ENCODE peak calls at places on chromosomes 3 and 15, in five cellular contexts. One of them, this sample, is unnamed.

GRCh38 chr15:75200765-75201608 is 695 bp upstream of the C15orf39 start:
- DNase-seq in endodermal cell: peak; percentile 90
- DNase-seq in spleen: peak; percentile 87
- DNase-seq in left ventricle myocardium inferior: no peak
- DNase-seq in fibroblast of lung: peak; percentile 23
- DNase-seq in this sample: peak; percentile 74

GRCh38 chr3:50299929-50300680 is 900 bp upstream of the HYAL3 start:
- DNase-seq in endodermal cell: peak; percentile 55
- DNase-seq in fibroblast of lung: no peak
- DNase-seq in spleen: peak; percentile 87
- DNase-seq in left ventricle myocardium inferior: peak; percentile 24
- DNase-seq in this sample: no peak

GRCh38 chr3:191518861-191519260 is 57.9 kb downstream of the PYDC2 start:
- DNase-seq in endodermal cell: no peak
- DNase-seq in spleen: no peak
- DNase-seq in left ventricle myocardium inferior: no peak
- DNase-seq in fibroblast of lung: no peak
- DNase-seq in this sample: no peak

GRCh38 chr3:133930341-133930933 is 34.8 kb upstream of the RAB6B start:
- DNase-seq in left ventricle myocardium inferior: no peak
- DNase-seq in spleen: peak; percentile 17
- DNase-seq in endodermal cell: peak; percentile 59
- DNase-seq in fibroblast of lung: peak; percentile 90
- DNase-seq in this sample: no peak

GRCh38 chr15:43920815-43921214 is 94.0 kb downstream of the WDR76 start:
- DNase-seq in endodermal cell: peak; percentile 60
- DNase-seq in left ventricle myocardium inferior: no peak
- DNase-seq in spleen: peak; percentile 17
- DNase-seq in fibroblast of lung: peak; percentile 14
- DNase-seq in this sample: no peak

GRCh38 chr3:12449889-12450682 is 34.2 kb upstream of the TSEN2 start:
- DNase-seq in spleen: peak; percentile 12
- DNase-seq in endodermal cell: no peak
- DNase-seq in left ventricle myocardium inferior: no peak
- DNase-seq in fibroblast of lung: no peak
- DNase-seq in this sample: no peak

GRCh38 chr3:149765762-149766334 is 13.6 kb upstream of the COMMD2 start:
- DNase-seq in spleen: no peak
- DNase-seq in endodermal cell: no peak
- DNase-seq in left ventricle myocardium inferior: no peak
- DNase-seq in fibroblast of lung: peak; percentile 67
- DNase-seq in this sample: peak; percentile 52

GRCh38 chr3:127676456-127676855 is 3.7 kb downstream of the ABTB1 start:
- DNase-seq in endodermal cell: peak; percentile 20
- DNase-seq in left ventricle myocardium inferior: no peak
- DNase-seq in fibroblast of lung: no peak
- DNase-seq in spleen: peak; percentile 76
- DNase-seq in this sample: no peak

GRCh38 chr3:140953028-140953960 is 11.7 kb downstream of the SLC25A36 start:
- DNase-seq in left ventricle myocardium inferior: no peak
- DNase-seq in endodermal cell: no peak
- DNase-seq in spleen: no peak
- DNase-seq in fibroblast of lung: peak; percentile 69
- DNase-seq in this sample: no peak

GRCh38 chr15:26242565-26242964 is 379.4 kb upstream of the ATP10A start:
- DNase-seq in left ventricle myocardium inferior: no peak
- DNase-seq in fibroblast of lung: no peak
- DNase-seq in endodermal cell: peak; percentile 57
- DNase-seq in spleen: no peak
- DNase-seq in this sample: no peak

GRCh38 chr15:30923429-30923828 is 19.7 kb downstream of the FAN1 start:
- DNase-seq in endodermal cell: no peak
- DNase-seq in left ventricle myocardium inferior: peak; percentile 47
- DNase-seq in fibroblast of lung: no peak
- DNase-seq in spleen: no peak
- DNase-seq in this sample: no peak

GRCh38 chr3:140113983-140114923 is 179.3 kb downstream of the CLSTN2 start:
- DNase-seq in left ventricle myocardium inferior: no peak
- DNase-seq in fibroblast of lung: no peak
- DNase-seq in endodermal cell: no peak
- DNase-seq in spleen: no peak
- DNase-seq in this sample: no peak

GRCh38 chr3:141379250-141379872 is 11.1 kb downstream of the ZBTB38 start:
- DNase-seq in fibroblast of lung: no peak
- DNase-seq in spleen: no peak
- DNase-seq in left ventricle myocardium inferior: no peak
- DNase-seq in endodermal cell: no peak
- DNase-seq in this sample: no peak

GRCh38 chr15:35362195-35362829 is 183.7 kb downstream of the DPH6 start:
- DNase-seq in fibroblast of lung: no peak
- DNase-seq in left ventricle myocardium inferior: no peak
- DNase-seq in spleen: no peak
- DNase-seq in endodermal cell: no peak
- DNase-seq in this sample: no peak

GRCh38 chr3:9916734-9917680 is at the start of gene IL17RC:
- DNase-seq in spleen: peak; percentile 90
- DNase-seq in endodermal cell: peak; percentile 96
- DNase-seq in left ventricle myocardium inferior: peak; percentile 87
- DNase-seq in fibroblast of lung: peak; percentile 82
- DNase-seq in this sample: peak; percentile 82

GRCh38 chr3:129485681-129486056 is 42.8 kb upstream of the RHO start:
- DNase-seq in spleen: peak; percentile 85
- DNase-seq in fibroblast of lung: peak; percentile 100
- DNase-seq in endodermal cell: no peak
- DNase-seq in left ventricle myocardium inferior: peak; percentile 72
- DNase-seq in this sample: peak; percentile 91

GRCh38 chr3:125148836-125149235 is 63.7 kb downstream of the SLC12A8 start:
- DNase-seq in endodermal cell: peak; percentile 60
- DNase-seq in fibroblast of lung: peak; percentile 59
- DNase-seq in spleen: peak; percentile 91
- DNase-seq in left ventricle myocardium inferior: peak; percentile 67
- DNase-seq in this sample: no peak

GRCh38 chr3:115151921-115152320 is 4.8 kb upstream of the ZBTB20 start:
- DNase-seq in spleen: no peak
- DNase-seq in endodermal cell: no peak
- DNase-seq in fibroblast of lung: no peak
- DNase-seq in left ventricle myocardium inferior: no peak
- DNase-seq in this sample: no peak

GRCh38 chr3:126472277-126473006 is 3.2 kb downstream of the ZXDC start:
- DNase-seq in spleen: peak; percentile 89
- DNase-seq in endodermal cell: no peak
- DNase-seq in fibroblast of lung: peak; percentile 81
- DNase-seq in left ventricle myocardium inferior: peak; percentile 39
- DNase-seq in this sample: no peak

GRCh38 chr15:39479916-39480315 is 101.0 kb upstream of the THBS1 start:
- DNase-seq in fibroblast of lung: peak; percentile 51
- DNase-seq in spleen: no peak
- DNase-seq in left ventricle myocardium inferior: no peak
- DNase-seq in endodermal cell: no peak
- DNase-seq in this sample: no peak

GRCh38 chr15:51382787-51383186 is 41.3 kb downstream of the GLDN start:
- DNase-seq in endodermal cell: peak; percentile 86
- DNase-seq in fibroblast of lung: peak; percentile 61
- DNase-seq in left ventricle myocardium inferior: no peak
- DNase-seq in spleen: no peak
- DNase-seq in this sample: peak; percentile 36

GRCh38 chr3:186760141-186760813 is 23.1 kb upstream of the EIF4A2 start:
- DNase-seq in spleen: no peak
- DNase-seq in endodermal cell: no peak
- DNase-seq in left ventricle myocardium inferior: no peak
- DNase-seq in fibroblast of lung: no peak
- DNase-seq in this sample: no peak

GRCh38 chr15:39925112-39925830 is 5.2 kb upstream of the GPR176 start:
- DNase-seq in left ventricle myocardium inferior: no peak
- DNase-seq in fibroblast of lung: peak; percentile 28
- DNase-seq in endodermal cell: no peak
- DNase-seq in spleen: no peak
- DNase-seq in this sample: no peak

GRCh38 chr15:80527406-80527805 is 123.2 kb downstream of the ARNT2 start:
- DNase-seq in spleen: no peak
- DNase-seq in endodermal cell: no peak
- DNase-seq in left ventricle myocardium inferior: no peak
- DNase-seq in fibroblast of lung: no peak
- DNase-seq in this sample: no peak

GRCh38 chr3:33991673-33992072 is 193.2 kb downstream of the PDCD6IP start:
- DNase-seq in fibroblast of lung: no peak
- DNase-seq in left ventricle myocardium inferior: no peak
- DNase-seq in endodermal cell: no peak
- DNase-seq in spleen: no peak
- DNase-seq in this sample: no peak

GRCh38 chr3:4351164-4351855 is 48.1 kb downstream of the SETMAR start:
- DNase-seq in fibroblast of lung: peak; percentile 37
- DNase-seq in spleen: no peak
- DNase-seq in endodermal cell: no peak
- DNase-seq in left ventricle myocardium inferior: no peak
- DNase-seq in this sample: no peak

GRCh38 chr3:4351872-4352271 is 48.7 kb downstream of the SETMAR start:
- DNase-seq in endodermal cell: no peak
- DNase-seq in left ventricle myocardium inferior: no peak
- DNase-seq in fibroblast of lung: no peak
- DNase-seq in spleen: no peak
- DNase-seq in this sample: no peak

GRCh38 chr3:4356225-4356540 is 53.0 kb downstream of the SETMAR start:
- DNase-seq in fibroblast of lung: no peak
- DNase-seq in endodermal cell: no peak
- DNase-seq in left ventricle myocardium inferior: no peak
- DNase-seq in spleen: no peak
- DNase-seq in this sample: no peak

GRCh38 chr3:4355401-4356224 is 52.4 kb downstream of the SETMAR start:
- DNase-seq in left ventricle myocardium inferior: peak; percentile 59
- DNase-seq in endodermal cell: no peak
- DNase-seq in fibroblast of lung: peak; percentile 18
- DNase-seq in spleen: no peak
- DNase-seq in this sample: no peak

DNA sequence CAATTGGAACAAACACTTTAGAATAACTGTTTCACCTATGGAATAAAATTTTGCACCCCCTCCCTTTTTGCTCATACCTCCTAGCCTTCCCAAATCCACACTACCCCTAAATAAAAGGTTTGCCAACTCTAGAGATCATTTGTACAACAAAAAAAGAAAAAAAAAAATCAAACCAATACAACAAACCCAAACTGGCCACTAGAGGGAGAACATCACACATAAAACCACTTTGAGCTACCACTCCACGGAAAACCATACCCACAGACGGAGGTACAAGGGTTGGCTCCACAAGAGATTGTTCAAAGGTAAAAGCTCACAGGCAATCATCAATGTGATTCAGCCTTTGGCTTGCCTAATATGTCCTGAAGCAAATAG is 47.6 kb downstream of the SETMAR start:
- DNase-seq in endodermal cell: no peak
- DNase-seq in spleen: no peak
- DNase-seq in fibroblast of lung: peak; percentile 83
- DNase-seq in left ventricle myocardium inferior: no peak
- DNase-seq in this sample: no peak
- H3K27ac ChIP-seq in endodermal cell: no peak overlapping the region
- H3K27ac ChIP-seq in spleen: peak overlapping the region; percentile 3
- H3K27ac ChIP-seq in fibroblast of lung: peak overlapping the region; percentile 62
- H3K27ac ChIP-seq in left ventricle myocardium inferior: peak overlapping the region; percentile 72
- H3K27ac ChIP-seq in this sample: peak overlapping the region; percentile 48

GRCh38 chr3:48222616-48223513 is at the start of gene CAMP:
- DNase-seq in fibroblast of lung: peak; percentile 36
- DNase-seq in spleen: peak; percentile 94
- DNase-seq in endodermal cell: no peak
- DNase-seq in left ventricle myocardium inferior: peak; percentile 72
- DNase-seq in this sample: no peak

GRCh38 chr3:48220746-48221145 is 2.5 kb upstream of the CAMP start:
- DNase-seq in fibroblast of lung: no peak
- DNase-seq in spleen: no peak
- DNase-seq in endodermal cell: no peak
- DNase-seq in left ventricle myocardium inferior: no peak
- DNase-seq in this sample: no peak

GRCh38 chr3:48226959-48227358 is 3.7 kb downstream of the CAMP start:
- DNase-seq in endodermal cell: no peak
- DNase-seq in fibroblast of lung: no peak
- DNase-seq in left ventricle myocardium inferior: no peak
- DNase-seq in spleen: no peak
- DNase-seq in this sample: no peak

GRCh38 chr3:48225587-48225986 is 2.3 kb downstream of the CAMP start:
- DNase-seq in fibroblast of lung: no peak
- DNase-seq in endodermal cell: no peak
- DNase-seq in left ventricle myocardium inferior: no peak
- DNase-seq in spleen: no peak
- DNase-seq in this sample: no peak
- H3K4me1 ChIP-seq in fibroblast of lung: no peaks in the 10 kb centered on the region
- H3K4me1 ChIP-seq in endodermal cell: no peaks in the 10 kb centered on the region
- H3K4me1 ChIP-seq in left ventricle myocardium inferior: no peaks in the 10 kb centered on the region
- H3K4me1 ChIP-seq in spleen: no peaks in the 10 kb centered on the region
- H3K4me1 ChIP-seq in this sample: no peaks in the 10 kb centered on the region

GRCh38 chr3:3665961-3666640 is 133.1 kb upstream of the LRRN1 start:
- DNase-seq in spleen: peak; percentile 82
- DNase-seq in fibroblast of lung: no peak
- DNase-seq in left ventricle myocardium inferior: peak; percentile 63
- DNase-seq in endodermal cell: no peak
- DNase-seq in this sample: no peak
- H3K4me3 ChIP-seq in spleen: no peak overlapping the region
- H3K4me3 ChIP-seq in fibroblast of lung: no peak overlapping the region
- H3K4me3 ChIP-seq in left ventricle myocardium inferior: no peak overlapping the region
- H3K4me3 ChIP-seq in endodermal cell: no peak overlapping the region
- H3K4me3 ChIP-seq in this sample: no peak overlapping the region

GRCh38 chr3:105906834-105907233 is 38.0 kb upstream of the CBLB start:
- DNase-seq in spleen: no peak
- DNase-seq in left ventricle myocardium inferior: no peak
- DNase-seq in endodermal cell: no peak
- DNase-seq in fibroblast of lung: peak; percentile 94
- DNase-seq in this sample: no peak

GRCh38 chr3:105904251-105904650 is 35.4 kb upstream of the CBLB start:
- DNase-seq in left ventricle myocardium inferior: no peak
- DNase-seq in endodermal cell: no peak
- DNase-seq in spleen: no peak
- DNase-seq in fibroblast of lung: no peak
- DNase-seq in this sample: no peak

GRCh38 chr3:105905328-105905727 is 36.5 kb upstream of the CBLB start:
- DNase-seq in endodermal cell: no peak
- DNase-seq in fibroblast of lung: peak; percentile 2
- DNase-seq in spleen: no peak
- DNase-seq in left ventricle myocardium inferior: no peak
- DNase-seq in this sample: no peak

GRCh38 chr3:105906345-105906744 is 37.5 kb upstream of the CBLB start:
- DNase-seq in fibroblast of lung: peak; percentile 1
- DNase-seq in endodermal cell: no peak
- DNase-seq in left ventricle myocardium inferior: no peak
- DNase-seq in spleen: no peak
- DNase-seq in this sample: no peak

DNA sequence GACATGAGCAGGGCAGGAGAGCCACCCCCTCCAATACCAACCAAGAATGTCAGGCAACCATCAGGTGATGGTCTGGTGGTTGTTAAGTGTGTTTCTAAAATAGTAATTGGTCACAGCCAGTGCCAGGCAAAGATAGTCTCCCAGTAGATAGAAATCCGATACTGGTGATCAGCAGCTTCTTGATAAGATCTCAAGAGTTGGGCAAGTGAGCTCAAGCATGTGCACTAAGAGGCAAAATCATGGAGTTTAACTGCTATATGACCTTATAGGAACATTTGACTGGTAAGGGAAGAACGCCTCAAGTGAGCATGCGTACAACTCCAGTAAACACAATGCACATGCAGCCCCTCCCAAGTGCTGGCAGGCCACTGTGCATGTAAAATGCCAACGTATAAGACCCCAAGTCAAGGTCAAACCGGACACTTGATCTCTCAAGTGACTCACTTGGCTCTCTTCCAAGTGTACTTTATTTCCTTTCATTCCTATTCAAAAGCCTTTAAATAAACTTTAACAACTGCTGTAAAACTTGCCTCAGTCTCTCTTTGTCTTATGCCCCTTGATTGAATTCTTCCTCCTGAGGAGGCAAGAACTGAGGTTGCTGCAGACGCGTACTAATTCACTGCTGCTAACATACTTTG is 36.0 kb upstream of the CBLB start:
- DNase-seq in endodermal cell: no peak
- DNase-seq in left ventricle myocardium inferior: no peak
- DNase-seq in fibroblast of lung: peak; percentile 59
- DNase-seq in spleen: no peak
- DNase-seq in this sample: no peak
- H3K27ac ChIP-seq in endodermal cell: no peak overlapping the region
- H3K27ac ChIP-seq in left ventricle myocardium inferior: no peak overlapping the region
- H3K27ac ChIP-seq in fibroblast of lung: peak overlapping the region; percentile 23
- H3K27ac ChIP-seq in spleen: no peak overlapping the region
- H3K27ac ChIP-seq in this sample: no peak overlapping the region